ENCODE peak calls at places on chromosomes 11 and 22, in six cellular contexts. C is Panc1; E is CD4-positive, CD25-positive, alpha-beta regulatory T cell; Q is PC-3; T is GM23338; U is pancreas. K is an unnamed sample.
A peak's percentile ranks its signal among the peaks of the same experiment; 100 is the strongest.

GRCh38 chr22:38455530-38456271 is 702 bp upstream of the KCNJ4 start:
- ATAC-seq in U (no peak), Q (no peak), T (peak; percentile 34), E (no peak), C (no peak), K (no peak)

GRCh38 chr11:125215951-125216350 is 51.4 kb downstream of the PKNOX2 start:
- ATAC-seq in E (no peak), C (no peak), T (no peak), U (no peak), Q (no peak), K (no peak)

GRCh38 chr11:43504316-43504950 is 145.7 kb downstream of the TTC17 start:
- ATAC-seq in E (no peak), C (peak; percentile 86), U (no peak), Q (peak; percentile 89), T (peak; percentile 94), K (no peak)

GRCh38 chr11:117961896-117962295 is 24.3 kb upstream of the IL10RA start:
- ATAC-seq in U (no peak), Q (no peak), C (no peak), E (no peak), T (no peak), K (no peak)

GRCh38 chr11:6362185-6362867 is 27.9 kb upstream of the SMPD1 start:
- ATAC-seq in T (no peak), C (peak; percentile 29), U (peak; percentile 30), Q (no peak), E (no peak), K (peak; percentile 9)

GRCh38 chr11:131889146-131889577 is 518.7 kb downstream of the NTM start:
- ATAC-seq in U (no peak), T (peak; percentile 60), E (no peak), C (no peak), Q (peak; percentile 52), K (peak; percentile 48)

GRCh38 chr11:9208726-9209501 is 56.2 kb downstream of the DENND5A start:
- ATAC-seq in U (no peak), E (no peak), Q (no peak), T (no peak), C (peak; percentile 28), K (no peak)

GRCh38 chr11:95255523-95256165 is 24.6 kb upstream of the SESN3 start:
- ATAC-seq in U (no peak), T (peak; percentile 74), Q (no peak), E (no peak), C (no peak), K (no peak)

GRCh38 chr11:10328314-10329090 is 23.6 kb downstream of the ADM start:
- ATAC-seq in Q (peak; percentile 27), T (no peak), E (no peak), U (peak; percentile 57), C (peak; percentile 31), K (peak; percentile 47)

GRCh38 chr22:38088723-38089473 is 4.9 kb upstream of the SLC16A8 start:
- ATAC-seq in Q (no peak), E (no peak), U (no peak), C (no peak), T (peak; percentile 47), K (peak; percentile 29)

GRCh38 chr22:29154364-29155048 is 51.2 kb upstream of the EMID1 start:
- ATAC-seq in U (peak; percentile 92), C (peak; percentile 89), Q (peak; percentile 90), T (peak; percentile 67), E (peak; percentile 46), K (peak; percentile 80)

GRCh38 chr11:45385844-45386243 is 99.7 kb upstream of the SYT13 start:
- ATAC-seq in Q (no peak), U (no peak), T (no peak), C (no peak), E (peak; percentile 56), K (no peak)

GRCh38 chr22:41647771-41648170 is 26.7 kb downstream of the XRCC6 start:
- ATAC-seq in Q (no peak), C (no peak), E (no peak), U (no peak), T (no peak), K (no peak)

GRCh38 chr22:41650229-41650628 is 29.1 kb downstream of the XRCC6 start:
- ATAC-seq in T (no peak), C (no peak), U (no peak), E (no peak), Q (no peak), K (no peak)

GRCh38 chr22:41648431-41648830 is 27.3 kb downstream of the XRCC6 start:
- ATAC-seq in Q (no peak), T (no peak), E (no peak), C (no peak), U (no peak), K (no peak)

GRCh38 chr22:41654322-41654721 is 33.2 kb downstream of the XRCC6 start:
- ATAC-seq in T (no peak), Q (no peak), C (no peak), E (no peak), U (no peak), K (no peak)

DNA sequence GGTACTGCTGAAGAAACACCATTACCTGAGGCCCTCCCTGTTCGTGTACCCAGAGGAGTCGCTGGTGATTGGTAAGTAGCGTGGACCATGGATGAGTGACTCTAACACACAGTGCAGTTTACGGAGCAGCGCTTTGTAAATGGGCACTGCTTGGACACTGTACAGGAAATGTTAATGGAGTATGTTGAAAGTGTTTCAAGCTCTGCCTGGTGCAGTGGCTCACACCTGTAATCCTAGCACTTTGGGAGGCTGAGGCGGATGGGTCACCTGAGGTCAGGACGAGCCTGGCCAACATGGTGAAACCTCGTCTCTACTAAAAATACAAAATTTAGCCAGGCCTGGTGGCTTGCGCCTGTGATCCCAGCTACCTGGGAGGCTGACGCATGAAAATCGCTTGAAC is 29.7 kb downstream of the XRCC6 start:
- ATAC-seq in T (no peak), Q (no peak), U (no peak), E (no peak), C (no peak), K (no peak)
- H3K36me3 ChIP-seq in T (peaks cover 77% of the 10 kb centered on the region), Q (peaks cover 57% of the 10 kb centered on the region), U (peaks cover 42% of the 10 kb centered on the region), E (peaks cover 88% of the 10 kb centered on the region), C (peaks cover 28% of the 10 kb centered on the region), K (peaks cover 100% of the 10 kb centered on the region)

DNA sequence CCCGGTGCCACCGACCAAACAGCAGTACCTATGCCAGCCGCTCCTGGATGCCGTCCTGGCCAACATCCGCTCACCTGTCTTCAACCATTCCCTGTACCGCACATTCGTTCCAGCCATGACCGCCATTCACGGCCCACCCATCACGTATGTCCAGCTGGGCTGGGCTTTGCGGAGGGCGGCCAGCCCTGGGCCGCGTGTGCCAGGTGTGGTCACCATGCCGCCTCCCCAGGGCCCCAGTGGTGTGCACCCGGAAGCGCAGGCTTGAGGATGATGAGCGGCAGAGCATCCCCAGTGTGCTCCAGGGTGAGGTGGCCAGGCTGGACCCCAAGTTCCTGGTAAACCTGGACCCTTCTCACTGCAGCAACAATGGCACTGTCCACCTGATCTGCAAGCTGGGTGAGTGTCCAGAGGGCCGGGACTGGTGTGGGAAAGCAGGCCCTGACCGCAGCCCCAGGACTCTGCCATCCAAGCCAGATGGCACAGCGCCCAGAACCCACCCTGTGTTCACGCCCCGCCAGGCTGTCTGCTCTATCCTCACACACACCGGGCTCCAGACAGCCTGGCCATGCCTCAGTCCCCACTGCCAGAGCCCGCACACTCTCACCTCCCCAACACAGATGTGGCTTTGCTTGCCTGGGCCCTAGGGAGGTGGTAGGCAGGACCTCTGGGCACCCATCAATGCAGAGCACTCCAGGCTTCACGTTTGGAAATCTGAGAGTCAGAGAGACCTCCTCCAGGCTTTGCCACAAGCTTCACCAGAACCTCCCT is 77.6 kb downstream of the MED15 start:
- ATAC-seq in T (no peak), Q (no peak), U (no peak), E (no peak), C (no peak), K (no peak)
- H3K36me3 ChIP-seq in T (peaks cover 7% of the 10 kb centered on the region), Q (peaks cover 19% of the 10 kb centered on the region), U (peaks cover 21% of the 10 kb centered on the region), E (peaks cover 61% of the 10 kb centered on the region), C (no peaks in the 10 kb centered on the region), K (no peaks in the 10 kb centered on the region)

GRCh38 chr22:46187862-46188261 is 37.5 kb downstream of the PPARA start:
- ATAC-seq in T (no peak), Q (no peak), U (no peak), C (no peak), E (no peak), K (no peak)
- H3K36me3 ChIP-seq in T (no peaks in the 10 kb centered on the region), Q (no peaks in the 10 kb centered on the region), U (no peaks in the 10 kb centered on the region), C (no peaks in the 10 kb centered on the region), E (no peaks in the 10 kb centered on the region), K (peaks cover 57% of the 10 kb centered on the region)

GRCh38 chr11:61796127-61796526 is 3.4 kb downstream of the FEN1 start:
- ATAC-seq in C (no peak), E (no peak), U (no peak), T (no peak), Q (no peak), K (no peak)
- H3K36me3 ChIP-seq in C (peaks cover 8% of the 10 kb centered on the region), E (peaks cover 9% of the 10 kb centered on the region), U (no peaks in the 10 kb centered on the region), T (peaks cover 4% of the 10 kb centered on the region), Q (peaks cover 40% of the 10 kb centered on the region), K (no peaks in the 10 kb centered on the region)

DNA sequence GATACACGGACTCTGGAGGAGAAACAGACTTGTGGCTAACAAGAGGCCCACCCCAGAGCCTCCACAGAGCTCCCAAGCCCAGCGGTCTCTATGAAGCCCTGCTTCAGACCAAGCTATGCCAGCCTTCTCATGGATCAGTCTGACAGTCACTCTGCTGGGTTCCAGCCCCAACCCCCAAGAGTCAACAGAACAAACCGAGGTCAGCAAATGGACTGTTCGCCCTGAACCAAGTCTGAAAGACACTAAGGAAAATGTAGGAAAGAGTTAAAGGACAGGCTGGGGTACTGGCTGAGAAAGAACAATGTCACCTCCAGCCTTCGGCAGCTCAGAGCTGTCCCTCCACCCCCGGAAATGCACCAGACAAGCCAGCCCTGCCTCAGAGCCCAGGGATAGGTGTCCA is 3.9 kb downstream of the ARFGAP2 start:
- ATAC-seq in C (no peak), T (no peak), Q (no peak), E (no peak), U (no peak), K (no peak)
- H3K36me3 ChIP-seq in C (peaks cover 10% of the 10 kb centered on the region), T (peaks cover 28% of the 10 kb centered on the region), Q (peaks cover 34% of the 10 kb centered on the region), E (peaks cover 61% of the 10 kb centered on the region), U (peaks cover 25% of the 10 kb centered on the region), K (peaks cover 75% of the 10 kb centered on the region)

GRCh38 chr22:19038164-19038546 is 84.1 kb downstream of the DGCR2 start:
- ATAC-seq in Q (no peak), E (no peak), U (no peak), C (no peak), T (no peak), K (no peak)
- H3K36me3 ChIP-seq in Q (no peaks in the 10 kb centered on the region), E (peaks cover 56% of the 10 kb centered on the region), U (peaks cover 32% of the 10 kb centered on the region), C (no peaks in the 10 kb centered on the region), T (no peaks in the 10 kb centered on the region), K (no peaks in the 10 kb centered on the region)

GRCh38 chr22:24359452-24360120 is 67.8 kb upstream of the ADORA2A start:
- ATAC-seq in C (no peak), E (no peak), Q (no peak), U (no peak), T (no peak), K (no peak)

GRCh38 chr22:24367841-24368240 is 59.6 kb upstream of the ADORA2A start:
- ATAC-seq in T (no peak), U (no peak), Q (peak; percentile 46), E (no peak), C (no peak), K (no peak)

GRCh38 chr22:24358105-24358836 is 69.1 kb upstream of the ADORA2A start:
- ATAC-seq in U (no peak), C (no peak), E (no peak), T (no peak), Q (no peak), K (no peak)

GRCh38 chr22:24361976-24362646 is 65.3 kb upstream of the ADORA2A start:
- ATAC-seq in C (no peak), T (no peak), Q (no peak), E (no peak), U (no peak), K (no peak)

GRCh38 chr22:24363243-24363642 is 64.2 kb upstream of the ADORA2A start:
- ATAC-seq in E (no peak), T (no peak), C (no peak), Q (no peak), U (no peak), K (no peak)
- H3K36me3 ChIP-seq in E (peaks cover 60% of the 10 kb centered on the region), T (peaks cover 22% of the 10 kb centered on the region), C (peaks cover 2% of the 10 kb centered on the region), Q (no peaks in the 10 kb centered on the region), U (peaks cover 5% of the 10 kb centered on the region), K (peaks cover 75% of the 10 kb centered on the region)

K was measured in gastroesophageal sphincter.